ENCODE peak calls at places on chromosomes 1 and 21, in eight cellular contexts. One of them, this sample, is unnamed.

GRCh38 chr1:198837276-198838021 is 198.6 kb downstream of the PTPRC start:
- DNase-seq in kidney tubule cell: no peak
- DNase-seq in frontal cortex: no peak
- DNase-seq in HS-5: no peak
- DNase-seq in osteocyte: no peak
- DNase-seq in stimulated activated CD8-positive, alpha-beta memory T cell treated with anti-CD3 and anti-CD28 coated beads, Interleukin-7, amount 100 ng/mL, for 1 hour: no peak
- DNase-seq in CD4-positive, alpha-beta T cell: no peak
- DNase-seq in substantia nigra: no peak
- DNase-seq in this sample: no peak

GRCh38 chr1:210129092-210129491 is 103.5 kb upstream of the SERTAD4 start:
- DNase-seq in HS-5: no peak
- DNase-seq in substantia nigra: no peak
- DNase-seq in CD4-positive, alpha-beta T cell: no peak
- DNase-seq in stimulated activated CD8-positive, alpha-beta memory T cell treated with anti-CD3 and anti-CD28 coated beads, Interleukin-7, amount 100 ng/mL, for 1 hour: no peak
- DNase-seq in kidney tubule cell: no peak
- DNase-seq in osteocyte: no peak
- DNase-seq in frontal cortex: no peak
- DNase-seq in this sample: no peak

GRCh38 chr1:202293620-202294019 is 48.1 kb downstream of the UBE2T start:
- DNase-seq in osteocyte: no peak
- DNase-seq in HS-5: no peak
- DNase-seq in CD4-positive, alpha-beta T cell: no peak
- DNase-seq in frontal cortex: no peak
- DNase-seq in kidney tubule cell: no peak
- DNase-seq in substantia nigra: no peak
- DNase-seq in stimulated activated CD8-positive, alpha-beta memory T cell treated with anti-CD3 and anti-CD28 coated beads, Interleukin-7, amount 100 ng/mL, for 1 hour: no peak
- DNase-seq in this sample: no peak

GRCh38 chr1:87240661-87241285 is 87.9 kb upstream of the LMO4 start:
- DNase-seq in CD4-positive, alpha-beta T cell: no peak
- DNase-seq in substantia nigra: peak
- DNase-seq in HS-5: no peak
- DNase-seq in kidney tubule cell: peak
- DNase-seq in frontal cortex: no peak
- DNase-seq in stimulated activated CD8-positive, alpha-beta memory T cell treated with anti-CD3 and anti-CD28 coated beads, Interleukin-7, amount 100 ng/mL, for 1 hour: no peak
- DNase-seq in osteocyte: no peak
- DNase-seq in this sample: no peak

GRCh38 chr1:38029725-38030511 is 16.7 kb downstream of the POU3F1 start:
- DNase-seq in substantia nigra: no peak
- DNase-seq in stimulated activated CD8-positive, alpha-beta memory T cell treated with anti-CD3 and anti-CD28 coated beads, Interleukin-7, amount 100 ng/mL, for 1 hour: no peak
- DNase-seq in HS-5: no peak
- DNase-seq in frontal cortex: no peak
- DNase-seq in osteocyte: no peak
- DNase-seq in CD4-positive, alpha-beta T cell: no peak
- DNase-seq in kidney tubule cell: peak
- DNase-seq in this sample: no peak

GRCh38 chr1:234725177-234726132 is 115.5 kb upstream of the IRF2BP2 start:
- DNase-seq in HS-5: no peak
- DNase-seq in stimulated activated CD8-positive, alpha-beta memory T cell treated with anti-CD3 and anti-CD28 coated beads, Interleukin-7, amount 100 ng/mL, for 1 hour: peak
- DNase-seq in frontal cortex: no peak
- DNase-seq in osteocyte: no peak
- DNase-seq in CD4-positive, alpha-beta T cell: peak
- DNase-seq in substantia nigra: peak
- DNase-seq in kidney tubule cell: peak
- DNase-seq in this sample: no peak

GRCh38 chr1:8662380-8663072 is 154.9 kb downstream of the RERE start:
- DNase-seq in HS-5: no peak
- DNase-seq in osteocyte: no peak
- DNase-seq in substantia nigra: no peak
- DNase-seq in CD4-positive, alpha-beta T cell: no peak
- DNase-seq in frontal cortex: no peak
- DNase-seq in stimulated activated CD8-positive, alpha-beta memory T cell treated with anti-CD3 and anti-CD28 coated beads, Interleukin-7, amount 100 ng/mL, for 1 hour: no peak
- DNase-seq in kidney tubule cell: no peak
- DNase-seq in this sample: no peak

GRCh38 chr1:26472330-26472900 is at the start of gene HMGN2:
- DNase-seq in stimulated activated CD8-positive, alpha-beta memory T cell treated with anti-CD3 and anti-CD28 coated beads, Interleukin-7, amount 100 ng/mL, for 1 hour: peak
- DNase-seq in HS-5: peak
- DNase-seq in osteocyte: peak
- DNase-seq in kidney tubule cell: peak
- DNase-seq in CD4-positive, alpha-beta T cell: peak
- DNase-seq in frontal cortex: peak
- DNase-seq in substantia nigra: peak
- DNase-seq in this sample: peak

GRCh38 chr1:154767315-154768240 is 102.5 kb downstream of the KCNN3 start:
- DNase-seq in stimulated activated CD8-positive, alpha-beta memory T cell treated with anti-CD3 and anti-CD28 coated beads, Interleukin-7, amount 100 ng/mL, for 1 hour: no peak
- DNase-seq in substantia nigra: peak
- DNase-seq in kidney tubule cell: peak
- DNase-seq in frontal cortex: no peak
- DNase-seq in CD4-positive, alpha-beta T cell: no peak
- DNase-seq in HS-5: no peak
- DNase-seq in osteocyte: peak
- DNase-seq in this sample: no peak

GRCh38 chr1:228372183-228373003 is 34.2 kb downstream of the TRIM11 start:
- DNase-seq in stimulated activated CD8-positive, alpha-beta memory T cell treated with anti-CD3 and anti-CD28 coated beads, Interleukin-7, amount 100 ng/mL, for 1 hour: no peak
- DNase-seq in frontal cortex: no peak
- DNase-seq in CD4-positive, alpha-beta T cell: no peak
- DNase-seq in osteocyte: no peak
- DNase-seq in HS-5: no peak
- DNase-seq in kidney tubule cell: peak
- DNase-seq in substantia nigra: no peak
- DNase-seq in this sample: no peak

GRCh38 chr1:224223819-224224714 is 41.0 kb downstream of the DEGS1 start:
- DNase-seq in CD4-positive, alpha-beta T cell: no peak
- DNase-seq in HS-5: no peak
- DNase-seq in stimulated activated CD8-positive, alpha-beta memory T cell treated with anti-CD3 and anti-CD28 coated beads, Interleukin-7, amount 100 ng/mL, for 1 hour: no peak
- DNase-seq in substantia nigra: no peak
- DNase-seq in osteocyte: no peak
- DNase-seq in kidney tubule cell: peak
- DNase-seq in frontal cortex: no peak
- DNase-seq in this sample: no peak

GRCh38 chr21:33840771-33841170 is 74.8 kb downstream of the ATP5PO start:
- DNase-seq in stimulated activated CD8-positive, alpha-beta memory T cell treated with anti-CD3 and anti-CD28 coated beads, Interleukin-7, amount 100 ng/mL, for 1 hour: no peak
- DNase-seq in osteocyte: no peak
- DNase-seq in HS-5: no peak
- DNase-seq in frontal cortex: no peak
- DNase-seq in substantia nigra: no peak
- DNase-seq in kidney tubule cell: no peak
- DNase-seq in CD4-positive, alpha-beta T cell: no peak
- DNase-seq in this sample: no peak

GRCh38 chr1:55309786-55310516 is 94.8 kb upstream of the USP24 start:
- DNase-seq in substantia nigra: no peak
- DNase-seq in HS-5: no peak
- DNase-seq in CD4-positive, alpha-beta T cell: no peak
- DNase-seq in osteocyte: no peak
- DNase-seq in frontal cortex: no peak
- DNase-seq in kidney tubule cell: peak
- DNase-seq in stimulated activated CD8-positive, alpha-beta memory T cell treated with anti-CD3 and anti-CD28 coated beads, Interleukin-7, amount 100 ng/mL, for 1 hour: no peak
- DNase-seq in this sample: no peak

GRCh38 chr1:172941945-172942344 is 108.8 kb downstream of the TNFSF18 start:
- DNase-seq in osteocyte: no peak
- DNase-seq in CD4-positive, alpha-beta T cell: no peak
- DNase-seq in HS-5: no peak
- DNase-seq in kidney tubule cell: no peak
- DNase-seq in frontal cortex: no peak
- DNase-seq in stimulated activated CD8-positive, alpha-beta memory T cell treated with anti-CD3 and anti-CD28 coated beads, Interleukin-7, amount 100 ng/mL, for 1 hour: no peak
- DNase-seq in substantia nigra: no peak
- DNase-seq in this sample: no peak

GRCh38 chr1:158087320-158087927 is 93.3 kb upstream of the CD1D start:
- DNase-seq in substantia nigra: no peak
- DNase-seq in HS-5: peak
- DNase-seq in frontal cortex: peak
- DNase-seq in stimulated activated CD8-positive, alpha-beta memory T cell treated with anti-CD3 and anti-CD28 coated beads, Interleukin-7, amount 100 ng/mL, for 1 hour: no peak
- DNase-seq in CD4-positive, alpha-beta T cell: no peak
- DNase-seq in osteocyte: peak
- DNase-seq in kidney tubule cell: peak
- DNase-seq in this sample: peak

GRCh38 chr1:24707659-24708058 is 37.6 kb upstream of the CLIC4 start:
- DNase-seq in osteocyte: no peak
- DNase-seq in frontal cortex: no peak
- DNase-seq in kidney tubule cell: peak
- DNase-seq in HS-5: no peak
- DNase-seq in substantia nigra: no peak
- DNase-seq in CD4-positive, alpha-beta T cell: no peak
- DNase-seq in stimulated activated CD8-positive, alpha-beta memory T cell treated with anti-CD3 and anti-CD28 coated beads, Interleukin-7, amount 100 ng/mL, for 1 hour: no peak
- DNase-seq in this sample: no peak

GRCh38 chr1:207740224-207740623 is 11.6 kb upstream of the CD46 start:
- DNase-seq in kidney tubule cell: no peak
- DNase-seq in substantia nigra: no peak
- DNase-seq in CD4-positive, alpha-beta T cell: no peak
- DNase-seq in frontal cortex: no peak
- DNase-seq in osteocyte: no peak
- DNase-seq in HS-5: no peak
- DNase-seq in stimulated activated CD8-positive, alpha-beta memory T cell treated with anti-CD3 and anti-CD28 coated beads, Interleukin-7, amount 100 ng/mL, for 1 hour: no peak
- DNase-seq in this sample: no peak

GRCh38 chr1:34844252-34844634 is 15.3 kb downstream of the SMIM12 start:
- DNase-seq in stimulated activated CD8-positive, alpha-beta memory T cell treated with anti-CD3 and anti-CD28 coated beads, Interleukin-7, amount 100 ng/mL, for 1 hour: no peak
- DNase-seq in kidney tubule cell: no peak
- DNase-seq in osteocyte: no peak
- DNase-seq in HS-5: no peak
- DNase-seq in frontal cortex: no peak
- DNase-seq in CD4-positive, alpha-beta T cell: no peak
- DNase-seq in substantia nigra: peak
- DNase-seq in this sample: no peak

This sample was measured in NCI-H460.